ENCODE peak calls at places on chromosomes 13 and 19, in four cellular contexts. K, Z, A and M are unnamed samples.

GRCh38 chr13:110306960-110307696 is at the start of the genes COL4A1 and COL4A2:
- DNase-seq in K (peak; percentile 81), Z (peak; percentile 62), A (peak; percentile 83), M (peak; percentile 86)

GRCh38 chr19:30076101-30076551 is 134.1 kb downstream of the URI1 start:
- DNase-seq in K (no peak), Z (no peak), A (no peak), M (no peak)

GRCh38 chr19:10045371-10045770 is 32.1 kb downstream of the RDH8 start:
- DNase-seq in K (no peak), Z (no peak), A (no peak), M (no peak)

GRCh38 chr19:23075031-23075733 is 41.6 kb upstream of the ZNF730 start:
- DNase-seq in K (peak; percentile 55), Z (peak; percentile 74), A (peak; percentile 84), M (peak; percentile 78)

GRCh38 chr19:13097331-13098258 is 5.1 kb downstream of the LYL1 start:
- DNase-seq in K (no peak), Z (no peak), A (no peak), M (no peak)

GRCh38 chr13:21033866-21034601 is 27.4 kb downstream of the LATS2 start:
- DNase-seq in K (no peak), Z (peak; percentile 42), A (peak; percentile 21), M (peak; percentile 53)

GRCh38 chr19:40466219-40467006 is at the start of gene SPTBN4:
- DNase-seq in K (peak; percentile 22), Z (no peak), A (no peak), M (no peak)

GRCh38 chr13:39201075-39201630 is 162.9 kb downstream of the NHLRC3 start:
- DNase-seq in K (peak; percentile 40), Z (no peak), A (peak; percentile 2), M (no peak)

GRCh38 chr19:38734426-38735256 is 9.6 kb downstream of the CAPN12 start:
- DNase-seq in K (no peak), Z (no peak), A (no peak), M (peak; percentile 45)

GRCh38 chr13:79353698-79354097 is 52.4 kb downstream of the RBM26 start:
- DNase-seq in K (no peak), Z (no peak), A (peak; percentile 7), M (no peak)

GRCh38 chr13:35599385-35599784 is 122.9 kb upstream of the MAB21L1 start:
- DNase-seq in K (no peak), Z (no peak), A (peak; percentile 8), M (no peak)

GRCh38 chr19:18333680-18334079 is 6.7 kb upstream of the PGPEP1 start:
- DNase-seq in K (no peak), Z (no peak), A (no peak), M (no peak)

GRCh38 chr13:23321534-23322241 is 111.8 kb downstream of the SACS start:
- DNase-seq in K (peak; percentile 31), Z (peak; percentile 92), A (peak; percentile 93), M (peak; percentile 94)

GRCh38 chr13:20475927-20476691 is 49.5 kb downstream of the CRYL1 start:
- DNase-seq in K (no peak), Z (no peak), A (no peak), M (peak; percentile 43)

GRCh38 chr13:21389124-21389523 is 70.0 kb downstream of the ZDHHC20 start:
- DNase-seq in K (no peak), Z (no peak), A (no peak), M (no peak)

GRCh38 chr19:9945319-9945966 is 9.1 kb upstream of the OLFM2 start:
- DNase-seq in K (peak; percentile 89), Z (peak; percentile 100), A (peak; percentile 99), M (peak; percentile 99)

GRCh38 chr19:49857834-49858590 is 7.1 kb downstream of the PTOV1 start:
- DNase-seq in K (no peak), Z (no peak), A (no peak), M (no peak)

GRCh38 chr13:75872970-75873369 is 236.8 kb downstream of the LMO7 start:
- DNase-seq in K (no peak), Z (no peak), A (no peak), M (no peak)

GRCh38 chr19:15378529-15379082 is 981 bp downstream of the AKAP8 start:
- DNase-seq in K (no peak), Z (peak; percentile 44), A (peak; percentile 63), M (peak; percentile 38)

GRCh38 chr13:48223016-48223385 is 10.0 kb upstream of the ITM2B start:
- DNase-seq in K (no peak), Z (no peak), A (no peak), M (no peak)

GRCh38 chr13:42553098-42554046 is 20.6 kb upstream of the TNFSF11 start:
- DNase-seq in K (no peak), Z (peak; percentile 89), A (peak; percentile 48), M (peak; percentile 92)

GRCh38 chr13:53848546-53848945 is 819.9 kb downstream of the OLFM4 start:
- DNase-seq in K (no peak), Z (no peak), A (no peak), M (no peak)

GRCh38 chr19:2922987-2923386 is 21.8 kb downstream of the ZNF77 start:
- DNase-seq in K (no peak), Z (no peak), A (no peak), M (no peak)

GRCh38 chr19:46373573-46374359 is 26.9 kb downstream of the PPP5C start:
- DNase-seq in K (peak; percentile 80), Z (peak; percentile 21), A (no peak), M (peak; percentile 56)

GRCh38 chr19:32543107-32543900 is 37.7 kb upstream of the PDCD5 start:
- DNase-seq in K (no peak), Z (no peak), A (no peak), M (no peak)

GRCh38 chr19:33246729-33247440 is 21.2 kb upstream of the SLC7A10 start:
- DNase-seq in K (no peak), Z (no peak), A (no peak), M (no peak)

GRCh38 chr13:92896842-92897241 is 329.8 kb upstream of the GPC6 start:
- DNase-seq in K (no peak), Z (peak; percentile 27), A (peak; percentile 67), M (peak; percentile 25)

GRCh38 chr19:41225238-41226052 is 6.4 kb downstream of the AXL start:
- DNase-seq in K (peak; percentile 68), Z (peak; percentile 100), A (peak; percentile 98), M (peak; percentile 98)

GRCh38 chr13:87884874-87885273 is 213.7 kb downstream of the SLITRK5 start:
- DNase-seq in K (no peak), Z (peak; percentile 20), A (peak; percentile 24), M (peak; percentile 52)

GRCh38 chr19:52535831-52536800 is 8.6 kb downstream of the ZNF808 start:
- DNase-seq in K (peak; percentile 90), Z (peak; percentile 70), A (peak; percentile 88), M (peak; percentile 82)

DNA sequence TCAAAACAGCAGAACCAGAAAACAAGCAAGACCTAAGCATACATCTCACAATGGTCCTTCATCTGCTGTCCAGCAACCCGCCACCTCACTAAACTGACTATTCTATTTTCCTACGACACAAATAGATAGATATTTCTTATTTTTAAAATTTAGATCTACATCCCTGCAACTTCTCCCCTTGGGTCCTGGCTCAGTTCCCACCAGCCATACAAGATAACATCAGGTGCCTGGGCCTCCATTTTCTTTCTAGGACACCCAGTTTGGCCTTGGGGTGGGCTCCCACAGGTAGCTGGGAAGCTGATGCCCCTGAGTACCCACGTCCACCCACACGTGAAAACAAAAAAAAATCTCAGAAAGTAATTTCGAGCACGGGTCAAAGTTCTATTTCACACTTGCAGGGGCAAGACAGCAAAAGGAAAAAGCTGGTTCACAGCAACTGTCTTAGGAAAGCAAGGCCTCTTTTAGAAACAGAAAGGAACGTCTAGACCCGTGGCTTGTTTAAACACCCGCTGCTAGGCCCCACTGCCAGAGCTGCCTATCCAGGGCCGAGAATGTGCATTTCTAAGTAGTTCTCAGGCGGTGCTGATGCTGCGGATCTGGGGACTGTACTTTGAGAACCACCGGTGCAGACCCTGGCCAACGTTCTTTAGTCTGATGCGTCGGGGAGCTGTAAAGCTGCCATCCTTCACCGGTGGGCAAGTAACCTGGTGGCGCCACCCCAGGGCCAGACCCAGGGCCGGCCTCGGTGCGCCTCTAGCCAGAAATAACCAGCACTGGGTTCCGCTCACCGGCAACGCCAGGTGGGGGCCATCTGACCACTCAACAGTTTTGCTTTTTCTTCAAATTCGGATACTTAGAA is 47.3 kb downstream of the TGDS start:
- DNase-seq in K (peak; percentile 35), Z (peak; percentile 39), A (peak; percentile 52), M (peak; percentile 47)
- TF ChIP-seq CTCF in K (peak; percentile 22), Z (peak; percentile 8), A (peak; percentile 16), M (no peak)

DNA sequence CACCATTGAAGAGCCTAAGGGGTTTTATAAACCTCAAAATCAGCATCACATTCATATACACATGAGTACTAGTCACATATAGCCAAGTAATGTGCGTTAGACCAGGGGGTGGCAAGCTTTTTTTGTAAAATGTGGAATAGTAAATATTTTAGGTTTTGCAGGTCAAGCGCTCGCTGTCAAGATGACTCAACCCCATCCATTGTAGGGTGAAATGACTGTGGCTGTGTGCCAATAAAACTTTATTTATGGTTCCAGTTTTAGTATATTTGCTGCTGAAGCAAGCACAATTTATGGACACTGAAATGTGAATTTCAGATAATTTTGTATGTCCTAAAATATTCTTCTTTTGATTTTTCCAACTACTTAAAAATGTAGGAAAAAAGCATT is 21.6 kb downstream of the RFX2 start:
- DNase-seq in K (no peak), Z (peak; percentile 76), A (peak; percentile 34), M (peak; percentile 65)
- H3K4me3 ChIP-seq in K (no peak overlapping the region), Z (no peak overlapping the region), A (no peak overlapping the region), M (no peak overlapping the region)

DNA sequence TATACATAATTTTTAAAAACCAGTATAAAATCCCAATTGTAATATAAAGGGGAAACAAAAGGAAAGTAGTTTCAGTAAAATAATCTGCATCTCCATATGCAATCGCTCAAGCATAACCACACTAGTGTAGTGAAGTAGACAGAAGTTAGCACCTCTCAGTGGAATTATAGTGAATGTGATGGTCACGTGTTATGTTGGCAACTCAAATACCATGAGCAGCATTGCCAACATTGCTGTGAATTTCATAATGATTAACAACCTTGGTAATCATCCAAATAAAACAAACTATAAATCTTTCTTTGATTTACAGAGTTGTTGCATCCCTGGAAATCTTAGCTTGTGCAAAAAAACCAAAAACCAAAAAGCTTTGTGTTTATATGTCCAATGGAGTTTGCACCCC is 77.3 kb upstream of the SIAH3 start:
- DNase-seq in K (no peak), Z (no peak), A (peak; percentile 63), M (no peak)
- TF ChIP-seq CTCF in K (no peak), Z (no peak), A (no peak), M (no peak)

DNA sequence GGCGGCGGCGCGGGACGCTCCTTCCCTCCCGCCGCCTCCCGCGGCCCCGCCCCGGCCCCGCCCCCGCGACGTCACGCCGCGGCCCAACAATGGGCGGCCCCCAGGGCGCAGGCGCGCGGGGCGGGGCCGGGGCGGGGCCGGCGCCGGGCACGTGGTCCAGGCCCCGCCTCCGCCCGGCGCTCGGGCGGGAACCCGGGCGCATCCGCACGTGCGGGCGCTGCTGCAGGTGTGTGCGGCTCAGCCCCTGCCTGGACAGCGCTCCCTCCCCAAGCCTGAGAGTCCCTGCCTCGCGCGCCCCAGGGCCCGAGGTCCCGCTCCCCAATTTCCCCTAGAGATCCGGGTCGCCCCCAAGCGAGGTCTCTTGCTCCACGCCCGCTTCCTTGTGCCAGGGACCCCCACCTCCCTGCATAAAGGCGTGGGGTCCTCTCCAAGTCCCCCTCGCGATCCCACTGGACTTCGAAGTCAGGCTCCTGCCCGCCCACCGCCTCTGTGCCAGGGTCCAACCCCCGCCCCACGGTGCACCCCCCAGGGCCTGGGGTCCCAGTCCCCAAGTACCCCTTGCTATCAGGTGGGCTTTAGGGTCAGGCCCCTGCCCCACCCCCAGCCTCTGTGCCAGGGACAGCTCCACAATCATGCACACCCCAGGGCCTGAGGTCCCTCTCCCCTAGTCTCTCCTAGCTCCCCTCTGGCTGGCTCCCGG is at the start of gene MEX3D:
- DNase-seq in K (peak; percentile 74), Z (peak; percentile 39), A (peak; percentile 79), M (peak; percentile 56)
- H3K4me3 ChIP-seq in K (peak within 1 kb of the TSS; percentile 78), Z (peak within 1 kb of the TSS; percentile 62), A (peak within 1 kb of the TSS; percentile 95), M (peak within 1 kb of the TSS; percentile 62)